ENCODE peak calls at places on chromosome 3, in seven cellular contexts. One of them, this sample, is unnamed.

GRCh38 chr3:71809321-71809720 is 24.4 kb upstream of the PROK2 start:
- DNase-seq in activated CD8-positive, alpha-beta memory T cell treated with anti-CD3 and anti-CD28 coated beads for 1 hour: no peak
- DNase-seq in HS-27A: no peak
- DNase-seq in trophoblast cell: no peak
- DNase-seq in A172: no peak
- DNase-seq in GM13976: no peak
- DNase-seq in H7: no peak
- DNase-seq in this sample: no peak

GRCh38 chr3:194158942-194159439 is 23.0 kb downstream of the HES1 start:
- DNase-seq in activated CD8-positive, alpha-beta memory T cell treated with anti-CD3 and anti-CD28 coated beads for 1 hour: no peak
- DNase-seq in HS-27A: no peak
- DNase-seq in trophoblast cell: peak
- DNase-seq in A172: peak
- DNase-seq in GM13976: no peak
- DNase-seq in H7: no peak
- DNase-seq in this sample: no peak

GRCh38 chr3:146342971-146343370 is 92.1 kb upstream of the PLSCR4 start:
- DNase-seq in activated CD8-positive, alpha-beta memory T cell treated with anti-CD3 and anti-CD28 coated beads for 1 hour: no peak
- DNase-seq in HS-27A: no peak
- DNase-seq in trophoblast cell: no peak
- DNase-seq in A172: no peak
- DNase-seq in GM13976: no peak
- DNase-seq in H7: no peak
- DNase-seq in this sample: peak

GRCh38 chr3:107217161-107217560 is 160.1 kb upstream of the CCDC54 start:
- DNase-seq in activated CD8-positive, alpha-beta memory T cell treated with anti-CD3 and anti-CD28 coated beads for 1 hour: no peak
- DNase-seq in HS-27A: peak
- DNase-seq in trophoblast cell: peak
- DNase-seq in A172: peak
- DNase-seq in GM13976: no peak
- DNase-seq in H7: no peak
- DNase-seq in this sample: peak

GRCh38 chr3:142705256-142705655 is 18.6 kb upstream of the TRPC1 start:
- DNase-seq in activated CD8-positive, alpha-beta memory T cell treated with anti-CD3 and anti-CD28 coated beads for 1 hour: no peak
- DNase-seq in HS-27A: no peak
- DNase-seq in trophoblast cell: no peak
- DNase-seq in A172: no peak
- DNase-seq in GM13976: no peak
- DNase-seq in H7: no peak
- DNase-seq in this sample: peak

GRCh38 chr3:3172627-3173026 is 6.9 kb downstream of the CRBN start:
- DNase-seq in activated CD8-positive, alpha-beta memory T cell treated with anti-CD3 and anti-CD28 coated beads for 1 hour: no peak
- DNase-seq in HS-27A: no peak
- DNase-seq in trophoblast cell: no peak
- DNase-seq in A172: no peak
- DNase-seq in GM13976: no peak
- DNase-seq in H7: no peak
- DNase-seq in this sample: no peak

GRCh38 chr3:123404391-123404790 is 44.5 kb downstream of the ADCY5 start:
- DNase-seq in activated CD8-positive, alpha-beta memory T cell treated with anti-CD3 and anti-CD28 coated beads for 1 hour: no peak
- DNase-seq in HS-27A: no peak
- DNase-seq in trophoblast cell: no peak
- DNase-seq in A172: no peak
- DNase-seq in GM13976: no peak
- DNase-seq in H7: no peak
- DNase-seq in this sample: no peak

GRCh38 chr3:99875573-99875924 is 57.9 kb downstream of the CMSS1 start:
- DNase-seq in activated CD8-positive, alpha-beta memory T cell treated with anti-CD3 and anti-CD28 coated beads for 1 hour: no peak
- DNase-seq in HS-27A: no peak
- DNase-seq in trophoblast cell: no peak
- DNase-seq in A172: peak
- DNase-seq in GM13976: no peak
- DNase-seq in H7: no peak
- DNase-seq in this sample: peak

GRCh38 chr3:1082024-1082633 is 10.7 kb upstream of the CNTN6 start:
- DNase-seq in activated CD8-positive, alpha-beta memory T cell treated with anti-CD3 and anti-CD28 coated beads for 1 hour: no peak
- DNase-seq in HS-27A: no peak
- DNase-seq in trophoblast cell: peak
- DNase-seq in A172: peak
- DNase-seq in GM13976: peak
- DNase-seq in H7: peak
- DNase-seq in this sample: peak

GRCh38 chr3:190458040-190458439 is 8.3 kb upstream of the TMEM207 start:
- DNase-seq in activated CD8-positive, alpha-beta memory T cell treated with anti-CD3 and anti-CD28 coated beads for 1 hour: no peak
- DNase-seq in HS-27A: no peak
- DNase-seq in trophoblast cell: peak
- DNase-seq in A172: no peak
- DNase-seq in GM13976: no peak
- DNase-seq in H7: no peak
- DNase-seq in this sample: peak

GRCh38 chr3:136728918-136729317 is 23.3 kb downstream of the STAG1 start:
- DNase-seq in activated CD8-positive, alpha-beta memory T cell treated with anti-CD3 and anti-CD28 coated beads for 1 hour: no peak
- DNase-seq in HS-27A: no peak
- DNase-seq in trophoblast cell: peak
- DNase-seq in A172: peak
- DNase-seq in GM13976: no peak
- DNase-seq in H7: no peak
- DNase-seq in this sample: peak

This sample was measured in fibroblast of lung.